ENCODE peak calls at places on chromosomes 3 and 15, in five cellular contexts. B is Peyer's patch, L is uterus, J is ovary, X is right lobe of liver. Z is an unnamed sample.

GRCh38 chr15:63466378-63467192 is 37.8 kb upstream of the USP3 start:
- DNase-seq in L (no peak), J (peak), X (peak), B (no peak), Z (peak)

GRCh38 chr3:23421811-23422510 is 218.8 kb downstream of the UBE2E2 start:
- DNase-seq in L (no peak), X (no peak), J (no peak), B (no peak), Z (no peak)

GRCh38 chr3:81709606-81710005 is 51.8 kb downstream of the GBE1 start:
- DNase-seq in B (no peak), X (no peak), L (no peak), J (no peak), Z (no peak)

GRCh38 chr15:74423443-74424257 is 10.1 kb downstream of the SEMA7A start:
- DNase-seq in B (no peak), J (peak), L (no peak), X (no peak), Z (no peak)

GRCh38 chr3:193560870-193561269 is 6.2 kb upstream of the ATP13A4 start:
- DNase-seq in J (no peak), B (no peak), L (no peak), X (no peak), Z (no peak)

GRCh38 chr15:58604455-58604923 is 145.0 kb downstream of the ADAM10 start:
- DNase-seq in B (peak), X (no peak), J (no peak), L (no peak), Z (no peak)

GRCh38 chr3:143078883-143079282 is 40.7 kb upstream of the CHST2 start:
- DNase-seq in J (no peak), B (no peak), X (no peak), L (no peak), Z (peak)

GRCh38 chr3:12541625-12542024 is 3.7 kb downstream of the MKRN2OS start:
- DNase-seq in L (no peak), X (peak), J (peak), B (no peak), Z (no peak)

GRCh38 chr15:41873711-41874110 is 20.1 kb downstream of the SPTBN5 start:
- DNase-seq in L (no peak), J (no peak), B (no peak), X (no peak), Z (no peak)

DNA sequence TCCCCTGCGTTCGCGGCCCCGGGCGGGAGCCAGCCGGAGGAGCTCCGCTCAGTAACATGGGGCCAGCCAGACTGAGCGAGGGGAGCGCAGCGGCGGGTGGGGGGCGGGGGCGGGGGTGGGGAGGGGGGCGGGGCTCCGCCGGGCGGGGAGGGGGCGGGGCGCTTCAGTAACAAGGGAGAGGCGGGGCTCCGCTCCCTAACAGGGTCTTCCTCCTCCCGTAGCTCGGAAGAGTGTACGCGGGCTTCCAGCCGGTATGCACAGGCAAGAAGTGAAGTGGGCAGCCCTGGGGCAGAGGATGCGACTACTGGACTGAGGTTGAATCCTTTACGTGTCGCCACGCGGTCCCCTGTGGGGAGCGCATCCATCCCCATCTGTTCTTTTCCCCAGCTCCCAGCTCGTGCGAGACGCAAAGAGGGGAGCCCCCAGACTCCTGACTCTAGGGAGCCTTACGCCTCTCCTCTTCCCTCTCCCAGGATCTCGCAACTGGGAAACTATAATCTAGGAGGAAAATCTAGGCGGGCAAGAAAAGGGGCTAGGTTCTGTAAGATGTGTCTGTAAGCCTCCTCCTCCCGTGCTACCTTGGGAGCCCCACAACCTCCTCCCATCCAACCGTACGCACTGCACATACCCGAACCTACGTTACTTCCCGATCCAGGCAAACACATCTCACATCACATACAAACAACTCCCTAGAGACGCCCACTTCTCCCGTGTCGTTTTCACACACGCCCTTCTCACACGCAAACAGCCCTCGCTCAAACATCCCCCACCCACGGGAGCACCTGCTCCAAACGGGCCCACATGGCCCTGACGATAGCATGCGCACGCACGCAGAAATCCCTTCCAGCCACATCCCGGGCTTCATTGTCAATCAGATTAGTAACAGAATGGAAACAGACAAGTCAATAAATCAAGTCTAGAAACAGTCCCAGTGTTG is at the start of gene SHF:
- DNase-seq in B (peak), J (peak), X (peak), L (peak), Z (no peak)
- TF ChIP-seq POLR2A in B (no peak), J (peak), X (no peak), L (peak), Z (no peak)

DNA sequence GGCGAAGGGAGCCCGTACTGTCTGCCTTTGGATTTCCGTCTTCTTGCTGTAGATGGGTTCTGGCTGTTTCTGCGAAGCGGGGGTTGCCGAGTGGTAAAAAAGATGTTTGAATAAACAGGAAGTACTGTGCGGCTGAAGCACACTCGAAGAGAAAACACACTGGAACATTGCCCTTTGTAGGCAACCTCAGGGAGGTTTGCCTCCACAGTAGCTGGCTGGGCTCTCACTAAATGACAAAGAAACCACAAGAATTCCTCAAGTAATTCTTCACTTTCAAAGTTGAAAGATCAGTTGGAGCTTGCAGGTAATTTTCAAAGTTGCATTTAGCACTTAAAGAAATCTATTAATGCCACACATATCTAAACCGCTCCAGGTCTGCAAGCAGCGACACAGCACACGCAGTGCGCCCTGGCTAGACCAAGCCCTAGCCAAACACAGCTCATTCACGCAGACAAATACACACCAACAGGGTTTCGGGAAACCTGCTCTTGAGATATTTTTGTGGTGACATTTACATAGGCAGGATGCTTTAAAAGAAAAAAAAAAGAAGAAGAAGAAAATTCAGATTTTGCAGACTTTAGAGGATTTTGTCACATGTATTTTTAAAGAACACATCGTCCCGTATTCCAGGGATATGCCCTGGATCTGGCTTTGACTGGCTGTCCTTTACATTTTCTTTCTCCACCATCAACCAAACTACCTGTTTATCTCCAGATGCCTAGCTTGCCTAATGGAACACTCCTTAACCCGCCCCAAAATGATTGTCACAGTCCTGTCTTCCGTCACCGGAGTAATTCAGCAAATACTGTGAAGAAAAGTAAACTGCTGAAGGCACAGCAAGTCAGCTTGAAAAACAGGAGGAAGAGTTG is 452.8 kb downstream of the FOXP1 start:
- DNase-seq in X (peak), J (peak), B (peak), L (peak), Z (peak)
- TF ChIP-seq POLR2A in X (peak), J (peak), B (peak), L (peak), Z (no peak)

DNA sequence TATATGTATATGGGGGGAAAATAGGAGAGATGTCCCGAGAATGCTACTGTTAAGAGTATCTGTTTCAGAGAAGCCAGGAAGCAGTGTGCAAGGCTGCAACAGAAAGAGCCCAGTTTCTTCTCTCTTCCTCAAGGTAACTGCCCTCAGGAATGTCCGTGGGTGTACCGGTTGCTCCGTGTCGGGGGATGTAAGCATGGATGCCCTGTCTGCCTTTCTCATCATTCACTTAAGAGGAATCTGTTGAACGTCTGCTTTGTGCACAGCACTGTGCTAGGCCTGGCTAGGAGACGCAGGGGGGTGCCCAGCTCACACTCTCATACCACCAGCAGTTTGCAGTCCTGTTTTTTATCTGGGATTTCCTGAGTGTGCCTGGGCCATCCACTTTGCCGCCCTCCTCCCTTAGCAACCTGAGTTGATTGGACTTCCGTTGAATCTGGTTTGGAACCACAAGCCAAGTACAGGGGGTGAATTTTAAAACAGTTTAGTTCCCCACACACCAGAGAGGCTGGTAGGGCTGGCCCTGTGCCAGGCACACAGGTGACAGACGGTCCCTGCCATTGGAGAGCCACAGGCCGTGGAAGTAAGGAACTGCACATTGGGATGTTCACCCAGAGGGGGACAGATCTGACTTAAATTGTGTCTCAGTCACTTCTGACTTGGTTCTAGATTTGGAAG is 11.2 kb downstream of the BOC start:
- DNase-seq in X (no peak), J (no peak), B (no peak), L (no peak), Z (no peak)
- TF ChIP-seq POLR2A in X (no peak), J (no peak), B (no peak), L (no peak), Z (no peak)

GRCh38 chr15:44566176-44566575 is 29.2 kb downstream of the EIF3J start:
- DNase-seq in J (no peak), B (no peak), X (no peak), L (no peak), Z (no peak)
- TF ChIP-seq POLR2A in J (no peak), B (no peak), X (no peak), L (no peak), Z (no peak)

GRCh38 chr3:120645083-120645800 is 36.8 kb downstream of the HGD start:
- DNase-seq in J (no peak), X (no peak), L (no peak), B (no peak), Z (no peak)

GRCh38 chr3:120646771-120647449 is 35.1 kb downstream of the HGD start:
- DNase-seq in L (no peak), J (no peak), X (no peak), B (no peak), Z (no peak)

GRCh38 chr3:120640231-120640630 is 41.8 kb downstream of the HGD start:
- DNase-seq in L (no peak), X (no peak), J (no peak), B (no peak), Z (no peak)

GRCh38 chr3:120641696-120642246 is 40.3 kb downstream of the HGD start:
- DNase-seq in J (no peak), L (no peak), B (no peak), X (no peak), Z (no peak)

GRCh38 chr3:120642368-120642948 is 39.6 kb downstream of the HGD start:
- DNase-seq in J (no peak), X (no peak), L (no peak), B (no peak), Z (no peak)
- TF ChIP-seq POLR2A in J (no peak), X (no peak), L (no peak), B (no peak), Z (no peak)

Z was measured in H54.